ENCODE peak calls at places on chromosomes 11 and 22, in eight cellular contexts. Q, G, N, W, K, J, C and O are unnamed samples.

GRCh38 chr11:97367406-97368083 is 977.7 kb downstream of the JRKL start:
- DNase-seq in C (no peak), J (no peak), Q (no peak), G (no peak), W (no peak), N (no peak), K (no peak), O (no peak)

GRCh38 chr11:71406681-71407080 is 41.5 kb downstream of the DHCR7 start:
- DNase-seq in Q (no peak), N (no peak), W (no peak), C (no peak), J (no peak), G (no peak), K (no peak), O (no peak)

GRCh38 chr11:102603576-102603975 is 21.6 kb downstream of the MMP20 start:
- DNase-seq in Q (peak; percentile 30), N (no peak), K (no peak), C (no peak), W (no peak), J (no peak), G (no peak), O (no peak)

GRCh38 chr22:19065929-19066328 is 56.3 kb downstream of the DGCR2 start:
- DNase-seq in K (no peak), Q (no peak), W (no peak), N (no peak), C (no peak), G (no peak), J (no peak), O (no peak)

GRCh38 chr11:130706572-130706971 is 209.7 kb downstream of the SNX19 start:
- DNase-seq in C (no peak), K (no peak), N (no peak), Q (no peak), G (no peak), J (no peak), W (no peak), O (no peak)

GRCh38 chr22:30920407-30920806 is 48.2 kb downstream of the MORC2 start:
- DNase-seq in J (peak; percentile 60), Q (peak; percentile 79), W (peak; percentile 77), G (peak; percentile 26), N (no peak), C (peak; percentile 69), K (peak; percentile 63), O (peak; percentile 83)

GRCh38 chr11:2750601-2751522 is 51.1 kb upstream of the KCNQ1OT1 start:
- DNase-seq in Q (no peak), W (no peak), N (peak; percentile 53), K (no peak), G (no peak), C (no peak), J (peak; percentile 25), O (peak; percentile 51)

GRCh38 chr11:134958336-134958640 is 546.2 kb upstream of the B3GAT1 start:
- DNase-seq in G (no peak), J (no peak), W (no peak), Q (no peak), K (no peak), N (peak; percentile 73), C (no peak), O (no peak)

GRCh38 chr11:124928942-124929663 is 6.7 kb downstream of the HEPACAM start:
- DNase-seq in G (no peak), W (no peak), J (no peak), N (no peak), C (no peak), Q (no peak), K (no peak), O (peak; percentile 65)

GRCh38 chr11:72965672-72966071 is 151.5 kb downstream of the ATG16L2 start:
- DNase-seq in W (no peak), N (no peak), G (no peak), J (no peak), Q (peak; percentile 58), C (no peak), K (no peak), O (no peak)